ENCODE peak calls at places on chromosomes 11 and 22, in eight cellular contexts. H is lower leg skin, B is NB4, X is body of pancreas, G is Peyer's patch, O is suprapubic skin, A is esophagus muscularis mucosa, C is adrenal gland. J is an unnamed sample.

GRCh38 chr11:57054782-57055181 is 66.1 kb downstream of the OR5AK2 start:
- DNase-seq in H (no peak), B (no peak), X (no peak), G (no peak), O (no peak), A (no peak), C (no peak), J (no peak)

GRCh38 chr22:25193548-25193947 is 6.1 kb upstream of the CRYBB3 start:
- DNase-seq in H (no peak), B (no peak), X (no peak), G (no peak), O (no peak), A (no peak), C (no peak), J (no peak)

GRCh38 chr22:34001701-34002466 is 81.6 kb upstream of the LARGE1 start:
- DNase-seq in H (no peak), B (no peak), X (no peak), G (no peak), O (no peak), A (no peak), C (no peak), J (no peak)

GRCh38 chr22:46057206-46057605 is 80.2 kb upstream of the WNT7B start:
- DNase-seq in H (peak), B (no peak), X (peak), G (no peak), O (peak), A (no peak), C (no peak), J (no peak)

GRCh38 chr22:39627208-39627607 is 56.7 kb downstream of the CACNA1I start:
- DNase-seq in H (no peak), B (no peak), X (no peak), G (no peak), O (no peak), A (no peak), C (no peak), J (no peak)

GRCh38 chr11:72075109-72075508 is 5.2 kb downstream of the NUMA1 start:
- DNase-seq in H (no peak), B (peak), X (no peak), G (no peak), O (no peak), A (no peak), C (peak), J (peak)

GRCh38 chr11:61195016-61195695 is 8.2 kb upstream of the PGA3 start:
- DNase-seq in H (no peak), B (no peak), X (no peak), G (no peak), O (no peak), A (no peak), C (no peak), J (no peak)

GRCh38 chr11:65404210-65404609 is 17.8 kb downstream of the FRMD8 start:
- DNase-seq in H (no peak), B (no peak), X (no peak), G (peak), O (no peak), A (no peak), C (no peak), J (no peak)

GRCh38 chr22:20566420-20567260 is 59.2 kb downstream of the MED15 start:
- DNase-seq in H (no peak), B (no peak), X (peak), G (peak), O (peak), A (no peak), C (peak), J (no peak)

GRCh38 chr22:21626073-21626734 is 3.6 kb downstream of the YDJC start:
- DNase-seq in H (no peak), B (peak), X (no peak), G (no peak), O (no peak), A (no peak), C (no peak), J (no peak)

GRCh38 chr11:19279455-19279854 is 38.7 kb upstream of the E2F8 start:
- DNase-seq in H (no peak), B (peak), X (no peak), G (no peak), O (no peak), A (no peak), C (no peak), J (no peak)

GRCh38 chr11:64688534-64688982 is 34.4 kb downstream of the NRXN2 start:
- DNase-seq in H (peak), B (peak), X (peak), G (peak), O (peak), A (peak), C (peak), J (peak)

GRCh38 chr11:116660011-116660410 is 112.8 kb downstream of the BUD13 start:
- DNase-seq in H (peak), B (no peak), X (no peak), G (no peak), O (no peak), A (peak), C (no peak), J (no peak)
- TF ChIP-seq POLR2A in H (no peak), B (no peak), X (no peak), G (no peak), O (no peak), A (no peak), C (no peak), J (no peak)

GRCh38 chr22:50264104-50264745 is 2.7 kb upstream of the MAPK12 start:
- DNase-seq in H (no peak), B (no peak), X (no peak), G (no peak), O (no peak), A (no peak), C (no peak), J (no peak)

GRCh38 chr22:50262973-50263617 is 1.6 kb upstream of the MAPK12 start:
- DNase-seq in H (no peak), B (no peak), X (no peak), G (no peak), O (no peak), A (no peak), C (no peak), J (no peak)

GRCh38 chr22:50260801-50261614 is 475 bp downstream of the MAPK12 start:
- DNase-seq in H (no peak), B (peak), X (peak), G (no peak), O (no peak), A (no peak), C (peak), J (peak)

GRCh38 chr22:50261615-50262459 is at the start of gene MAPK12:
- DNase-seq in H (no peak), B (peak), X (no peak), G (no peak), O (no peak), A (no peak), C (no peak), J (no peak)

DNA sequence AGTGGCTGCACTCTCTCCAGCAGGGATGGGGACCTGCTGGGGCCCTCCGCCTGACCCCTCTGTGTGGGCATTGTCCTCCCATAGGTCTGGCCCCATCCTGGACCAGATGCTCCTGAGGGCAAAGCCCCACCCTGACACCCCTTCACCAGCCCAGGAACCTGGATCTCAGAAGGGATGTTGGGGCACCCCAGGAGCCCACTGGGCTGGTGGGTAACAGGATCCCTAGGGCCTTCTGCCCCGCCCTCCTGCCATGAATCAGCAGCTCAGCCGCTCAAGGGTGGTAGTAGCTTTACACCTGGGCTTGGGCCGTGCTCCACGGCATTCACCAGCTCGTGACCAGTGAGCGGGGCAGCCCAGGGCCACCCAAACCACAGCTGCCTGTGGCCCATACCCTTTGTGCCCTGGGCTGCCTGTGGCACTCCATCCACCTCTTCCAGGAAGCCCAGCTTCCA is 1.0 kb upstream of the MAPK12 start:
- DNase-seq in H (no peak), B (peak), X (no peak), G (no peak), O (no peak), A (no peak), C (no peak), J (no peak)
- TF ChIP-seq POLR2A in H (no peak), B (no peak), X (no peak), G (no peak), O (no peak), A (no peak), C (no peak), J (no peak)

GRCh38 chr22:19479358-19480172 is at the start of gene CDC45:
- DNase-seq in H (peak), B (peak), X (peak), G (peak), O (peak), A (peak), C (peak), J (peak)
- TF ChIP-seq POLR2A in H (no peak), B (peak), X (no peak), G (no peak), O (no peak), A (no peak), C (no peak), J (peak)

GRCh38 chr11:3050386-3051325 is 6.6 kb downstream of the CARS1 start:
- DNase-seq in H (no peak), B (no peak), X (no peak), G (no peak), O (peak), A (no peak), C (no peak), J (no peak)
- TF ChIP-seq POLR2A in H (no peak), B (no peak), X (no peak), G (no peak), O (no peak), A (no peak), C (no peak), J (no peak)